ENCODE peak calls at places on chromosomes 1 and 21, in eight cellular contexts. P, L, E, G, F, V, T and W are unnamed samples.

GRCh38 chr1:209375681-209376360 is 207.7 kb upstream of the CAMK1G start:
- DNase-seq in P (no peak), L (no peak), E (no peak), G (no peak), F (no peak), V (no peak), T (no peak), W (no peak)

GRCh38 chr1:35505911-35506798 is 51.0 kb downstream of the KIAA0319L start:
- DNase-seq in P (peak; percentile 27), L (no peak), E (peak; percentile 33), G (no peak), F (no peak), V (no peak), T (no peak), W (peak; percentile 84)

GRCh38 chr1:243507001-243507671 is 251.3 kb downstream of the SDCCAG8 start:
- DNase-seq in P (no peak), L (no peak), E (no peak), G (no peak), F (no peak), V (no peak), T (no peak), W (no peak)

GRCh38 chr1:59699227-59699847 is 115.4 kb upstream of the HOOK1 start:
- DNase-seq in P (no peak), L (no peak), E (no peak), G (no peak), F (no peak), V (peak; percentile 30), T (no peak), W (no peak)

GRCh38 chr1:52056110-52056936 is at the start of gene BTF3L4:
- DNase-seq in P (peak; percentile 89), L (peak; percentile 84), E (peak; percentile 72), G (peak; percentile 99), F (peak; percentile 98), V (peak; percentile 76), T (peak; percentile 93), W (peak; percentile 72)

GRCh38 chr1:202562443-202563060 is 147.7 kb downstream of the SYT2 start:
- DNase-seq in P (no peak), L (no peak), E (no peak), G (no peak), F (no peak), V (no peak), T (no peak), W (no peak)

GRCh38 chr21:22201142-22201541 is 1202.9 kb downstream of the NCAM2 start:
- DNase-seq in P (no peak), L (no peak), E (no peak), G (no peak), F (no peak), V (no peak), T (no peak), W (no peak)

GRCh38 chr1:221632072-221632471 is 109.8 kb downstream of the DUSP10 start:
- DNase-seq in P (no peak), L (no peak), E (no peak), G (no peak), F (no peak), V (no peak), T (no peak), W (no peak)

GRCh38 chr1:152110365-152110859 is 4.8 kb downstream of the TCHH start:
- DNase-seq in P (no peak), L (no peak), E (no peak), G (peak; percentile 78), F (peak; percentile 69), V (peak; percentile 21), T (peak; percentile 31), W (no peak)

GRCh38 chr1:191608367-191608766 is 549.9 kb upstream of the RGS18 start:
- DNase-seq in P (no peak), L (no peak), E (no peak), G (no peak), F (no peak), V (no peak), T (no peak), W (no peak)